ENCODE peak calls at places on chromosomes 2 and 18, in four cellular contexts. X is IMR-90, H is adrenal gland, Z is ovary. K is an unnamed sample.

GRCh38 chr2:137813176-137813575 is 151.1 kb upstream of the HNMT start:
- DNase-seq in H (no peak), Z (no peak), X (no peak), K (no peak)

GRCh38 chr2:240129731-240130392 is 6.2 kb downstream of the COPS9 start:
- DNase-seq in H (no peak), X (no peak), Z (peak), K (no peak)

GRCh38 chr2:69356471-69356870 is 30.6 kb downstream of the GFPT1 start:
- DNase-seq in Z (no peak), X (no peak), H (no peak), K (no peak)

GRCh38 chr18:56639094-56639361 is 636 bp upstream of the TXNL1 start:
- DNase-seq in X (no peak), H (no peak), Z (no peak), K (no peak)

GRCh38 chr2:45459860-45460259 is 151.2 kb downstream of the SRBD1 start:
- DNase-seq in H (peak), X (no peak), Z (no peak), K (peak)

GRCh38 chr2:27255187-27255586 is 7.7 kb downstream of the SLC30A3 start:
- DNase-seq in Z (no peak), H (peak), X (no peak), K (no peak)

GRCh38 chr2:203782262-203782976 is 76.0 kb downstream of the CD28 start:
- DNase-seq in Z (no peak), H (peak), X (peak), K (peak)

GRCh38 chr18:56550121-56550520 is 88.3 kb downstream of the TXNL1 start:
- DNase-seq in H (no peak), Z (no peak), X (no peak), K (no peak)

GRCh38 chr2:151730242-151730975 is 3.9 kb downstream of the NEB start:
- DNase-seq in H (no peak), Z (no peak), X (peak), K (no peak)

GRCh38 chr2:52465267-52465666 is 1302.3 kb upstream of the CHAC2 start:
- DNase-seq in Z (no peak), X (peak), H (no peak), K (no peak)

GRCh38 chr2:69945447-69945846 is 16.0 kb downstream of the ASPRV1 start:
- DNase-seq in X (no peak), H (no peak), Z (no peak), K (no peak)

GRCh38 chr2:76175295-76175694 is 464.6 kb upstream of the GCFC2 start:
- DNase-seq in Z (no peak), X (no peak), H (no peak), K (no peak)

GRCh38 chr2:1132328-1132964 is 181.8 kb downstream of the SNTG2 start:
- DNase-seq in X (no peak), Z (no peak), H (no peak), K (peak)

GRCh38 chr2:133324150-133324561 is 244.1 kb downstream of the NCKAP5 start:
- DNase-seq in Z (no peak), H (no peak), X (peak), K (no peak)

GRCh38 chr18:12281861-12282260 is 26.2 kb upstream of the TUBB6 start:
- DNase-seq in H (no peak), Z (no peak), X (no peak), K (no peak)

GRCh38 chr2:150413890-150414289 is 73.6 kb downstream of the RND3 start:
- DNase-seq in Z (no peak), X (no peak), H (peak), K (no peak)

GRCh38 chr2:120142528-120143261 is 80.5 kb downstream of the TMEM185B start:
- DNase-seq in H (no peak), Z (no peak), X (no peak), K (peak)

GRCh38 chr2:181586569-181587076 is 70.3 kb downstream of the CERKL start:
- DNase-seq in H (no peak), Z (no peak), X (no peak), K (no peak)

GRCh38 chr2:127193164-127193947 is 26.7 kb downstream of the CYP27C1 start:
- DNase-seq in H (no peak), X (peak), Z (peak), K (no peak)

GRCh38 chr18:7388752-7389151 is 157.9 kb downstream of the LRRC30 start:
- DNase-seq in H (no peak), X (no peak), Z (no peak), K (no peak)

GRCh38 chr2:113337809-113338208 is 59.1 kb upstream of the PAX8 start:
- DNase-seq in H (peak), Z (no peak), X (no peak), K (no peak)

GRCh38 chr2:9053534-9053931 is 50.0 kb upstream of the MBOAT2 start:
- DNase-seq in H (no peak), Z (no peak), X (no peak), K (no peak)

GRCh38 chr18:37467002-37467401 is 98.6 kb downstream of the CELF4 start:
- DNase-seq in H (no peak), X (no peak), Z (no peak), K (no peak)

GRCh38 chr2:168470880-168471475 is 14.9 kb downstream of the CERS6 start:
- DNase-seq in H (no peak), Z (no peak), X (no peak), K (no peak)

GRCh38 chr2:8412586-8412985 is 269.3 kb upstream of the ID2 start:
- DNase-seq in Z (no peak), H (peak), X (no peak), K (peak)

GRCh38 chr18:28189400-28190239 is 12.7 kb upstream of the CDH2 start:
- DNase-seq in H (peak), X (peak), Z (no peak), K (peak)

GRCh38 chr2:3728104-3729054 is 25.0 kb downstream of the DCDC2C start:
- DNase-seq in H (peak), X (peak), Z (no peak), K (no peak)

GRCh38 chr2:225117061-225117716 is 74.9 kb upstream of the DOCK10 start:
- DNase-seq in H (no peak), Z (no peak), X (peak), K (peak)

GRCh38 chr18:80067897-80068296 is 33.7 kb downstream of the RBFA start:
- DNase-seq in Z (no peak), H (no peak), X (no peak), K (no peak)

GRCh38 chr2:25728559-25728958 is 55.2 kb upstream of the DTNB start:
- DNase-seq in Z (no peak), H (no peak), X (no peak), K (no peak)

GRCh38 chr2:85706604-85707296 is 12.6 kb downstream of the GNLY start:
- DNase-seq in X (no peak), Z (no peak), H (peak), K (no peak)

GRCh38 chr18:80042785-80043184 is 8.6 kb downstream of the RBFA start:
- DNase-seq in H (no peak), Z (no peak), X (no peak), K (no peak)

GRCh38 chr2:179037807-179038206 is 12.1 kb downstream of the CCDC141 start:
- DNase-seq in H (no peak), Z (no peak), X (no peak), K (no peak)

GRCh38 chr2:238134393-238134785 is 4.1 kb upstream of the KLHL30 start:
- DNase-seq in H (no peak), Z (no peak), X (no peak), K (no peak)

GRCh38 chr2:191901031-191901430 is 54.1 kb upstream of the CAVIN2 start:
- DNase-seq in Z (no peak), H (no peak), X (no peak), K (no peak)

GRCh38 chr2:2182688-2183087 is 148.4 kb downstream of the MYT1L start:
- DNase-seq in H (no peak), X (no peak), Z (no peak), K (no peak)

GRCh38 chr2:172102858-172103359 is at the start of gene DLX2:
- DNase-seq in Z (peak), X (peak), H (peak), K (peak)
- TF ChIP-seq POLR2A in Z (no peak), X (peak), H (no peak), K (no peak)

DNA sequence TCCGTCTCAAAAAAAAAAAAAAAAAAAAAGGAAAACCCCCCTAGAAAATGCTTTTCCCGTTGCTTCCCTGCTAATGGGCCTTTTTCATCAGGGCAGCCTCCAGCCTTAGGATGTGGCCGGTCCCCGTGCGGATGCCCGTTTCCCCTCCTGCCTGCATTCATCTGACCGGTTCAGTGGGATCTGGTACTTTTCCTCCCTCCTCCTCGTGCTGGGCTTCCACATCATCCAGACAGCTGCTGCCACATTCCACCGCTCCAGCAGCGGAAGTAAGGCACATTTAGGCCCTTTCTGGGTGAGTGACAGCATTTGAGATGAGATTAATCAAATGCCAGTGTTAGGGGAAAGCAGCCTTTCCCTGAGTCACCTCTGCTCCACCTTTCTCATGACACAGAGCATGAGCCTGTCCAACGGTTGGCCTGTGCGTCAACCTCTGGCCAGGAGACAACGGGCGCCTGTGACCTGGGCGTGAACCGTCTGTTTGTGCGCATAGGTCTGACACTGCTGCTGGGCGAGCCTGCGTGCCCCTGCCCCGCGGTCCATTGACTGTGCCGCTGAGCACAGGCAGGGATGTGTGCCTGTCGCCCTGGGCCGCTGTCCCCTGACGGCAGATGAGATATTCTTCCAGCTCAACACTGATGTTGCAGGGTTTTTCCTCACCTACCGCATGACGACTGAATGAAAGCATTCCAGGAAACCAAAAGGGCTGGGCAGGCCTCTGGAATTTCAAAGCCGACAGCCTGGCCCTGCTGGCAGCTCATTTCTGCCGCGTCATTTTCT is 174.0 kb downstream of the TGIF1 start:
- DNase-seq in Z (peak), H (peak), X (peak), K (peak)
- TF ChIP-seq POLR2A in Z (no peak), H (peak), X (peak), K (no peak)

DNA sequence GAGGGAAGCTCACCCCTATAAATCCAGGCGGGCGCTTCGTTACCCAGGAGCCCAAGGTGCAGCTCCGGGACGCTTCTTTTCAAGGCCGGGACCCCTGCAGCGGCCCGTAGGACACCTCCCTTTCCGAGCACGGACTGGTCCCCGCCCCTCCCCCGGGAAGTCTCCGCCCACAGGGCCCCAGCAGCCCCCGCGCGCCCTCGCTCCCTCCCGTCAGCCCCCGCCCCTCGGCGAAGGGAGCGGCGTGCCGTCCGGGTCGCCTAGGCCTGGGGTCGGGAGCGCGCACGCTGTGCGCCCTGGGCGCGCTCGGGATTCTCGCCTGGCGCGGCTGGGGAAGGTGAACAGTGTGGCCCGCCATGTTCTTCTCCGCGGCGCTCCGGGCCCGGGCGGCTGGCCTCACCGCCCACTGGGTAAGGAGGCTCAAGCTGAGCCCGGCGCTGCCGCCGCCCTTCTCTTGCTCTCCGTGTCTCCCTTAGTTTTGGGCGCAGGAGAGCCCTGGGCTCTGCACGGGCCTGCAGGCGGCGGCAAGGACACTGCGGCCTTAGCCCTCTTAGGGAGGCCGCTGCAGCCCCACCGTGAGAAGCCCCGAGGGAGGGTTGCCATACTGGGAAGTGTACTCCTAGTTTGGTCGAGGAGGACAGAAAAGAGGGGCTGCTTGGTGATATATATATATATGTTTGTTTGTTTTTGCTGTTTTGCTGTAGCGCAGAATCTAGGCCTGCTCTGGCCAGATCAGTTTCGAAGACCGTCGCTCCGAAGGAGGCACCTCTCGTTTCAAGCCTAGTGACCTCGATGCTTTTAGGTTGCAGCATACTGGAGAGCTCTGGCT is at the start of gene NDUFV2:
- DNase-seq in Z (peak), X (peak), H (peak), K (peak)
- TF ChIP-seq POLR2A in Z (peak), X (peak), H (peak), K (peak)

GRCh38 chr18:10590412-10590811 is 64.6 kb downstream of the NAPG start:
- DNase-seq in Z (no peak), H (no peak), X (no peak), K (no peak)

GRCh38 chr18:10588975-10589374 is 63.1 kb downstream of the NAPG start:
- DNase-seq in H (peak), Z (no peak), X (peak), K (no peak)

DNA sequence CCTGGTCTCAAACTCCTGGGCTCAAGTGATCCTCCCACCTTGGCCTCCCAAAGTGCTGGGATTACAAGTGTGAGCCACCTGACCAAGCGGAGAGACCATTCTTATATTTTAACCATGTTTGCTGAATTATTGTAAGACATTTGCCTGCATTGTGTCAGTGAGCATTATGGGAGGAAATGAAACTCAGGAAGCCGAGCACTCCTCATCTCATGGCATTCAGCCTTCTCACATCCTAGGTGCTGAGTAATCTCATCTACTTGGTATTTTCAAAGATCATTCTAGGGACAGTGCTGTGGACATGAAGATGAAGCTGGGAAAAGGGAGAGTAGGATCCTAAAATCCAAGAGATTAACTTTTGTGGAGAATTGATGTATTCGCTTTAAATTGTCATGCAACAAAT is 66.1 kb downstream of the NAPG start:
- DNase-seq in H (peak), Z (no peak), X (no peak), K (no peak)
- TF ChIP-seq POLR2A in H (no peak), Z (no peak), X (no peak), K (no peak)